ENCODE peak calls at places on chromosome 2, in five cellular contexts. I is GM12878, G is HepG2, K is H1, X is NT2/D1. W is an unnamed sample.

GRCh38 chr2:210502997-210503621 is 26.6 kb upstream of the LANCL1 start:
- DNase-seq in K (peak), I (no peak), G (peak), X (peak), W (peak)

GRCh38 chr2:104521247-104521646 is 332.7 kb upstream of the POU3F3 start:
- DNase-seq in G (peak), X (peak), I (no peak), K (peak), W (no peak)

GRCh38 chr2:64807417-64807816 is 153.7 kb upstream of the SERTAD2 start:
- DNase-seq in G (no peak), X (no peak), K (no peak), I (peak), W (no peak)

GRCh38 chr2:178225011-178225817 is 30.9 kb downstream of the OSBPL6 start:
- DNase-seq in G (no peak), X (no peak), I (no peak), K (no peak), W (no peak)

GRCh38 chr2:129237966-129238725 is 741.3 kb upstream of the RAB6C start:
- DNase-seq in I (no peak), X (no peak), K (no peak), G (no peak), W (no peak)

GRCh38 chr2:73078457-73079411 is 7.2 kb upstream of the SFXN5 start:
- DNase-seq in G (no peak), K (no peak), X (no peak), I (no peak), W (no peak)

GRCh38 chr2:148660999-148661398 is 16.4 kb downstream of the EPC2 start:
- DNase-seq in X (no peak), K (no peak), G (no peak), I (no peak), W (no peak)

GRCh38 chr2:47559079-47559684 is 156.2 kb downstream of the MSH2 start:
- DNase-seq in G (no peak), X (no peak), I (no peak), K (no peak), W (no peak)

GRCh38 chr2:197011777-197012641 is 85.5 kb upstream of the PGAP1 start:
- DNase-seq in X (no peak), G (peak), I (no peak), K (no peak), W (peak)

GRCh38 chr2:119289093-119289492 is 65.5 kb downstream of the STEAP3 start:
- DNase-seq in K (no peak), X (no peak), I (no peak), G (no peak), W (no peak)

GRCh38 chr2:219174146-219174545 is 2.6 kb downstream of the CNPPD1 start:
- DNase-seq in X (no peak), K (no peak), I (no peak), G (no peak), W (no peak)

GRCh38 chr2:157055660-157056199 is 201.8 kb upstream of the GALNT5 start:
- DNase-seq in X (no peak), G (peak), K (no peak), I (no peak), W (peak)

GRCh38 chr2:203451686-203452085 is 83.4 kb downstream of the RAPH1 start:
- DNase-seq in K (no peak), I (no peak), G (no peak), X (no peak), W (no peak)

GRCh38 chr2:189164732-189165131 is 14.8 kb downstream of the COL5A2 start:
- DNase-seq in I (no peak), K (no peak), G (no peak), X (no peak), W (no peak)

GRCh38 chr2:175176624-175177023 is 4.9 kb downstream of the ATP5MC3 start:
- DNase-seq in X (no peak), K (no peak), I (no peak), G (no peak), W (no peak)

GRCh38 chr2:241896746-241897201 is 27.2 kb downstream of the RTP5 start:
- DNase-seq in G (no peak), I (no peak), K (no peak), X (no peak), W (no peak)

GRCh38 chr2:109098251-109098920 is 30.6 kb upstream of the SH3RF3 start:
- DNase-seq in X (no peak), I (no peak), G (no peak), K (no peak), W (no peak)

GRCh38 chr2:185181901-185182300 is 556.7 kb upstream of the FSIP2 start:
- DNase-seq in G (no peak), X (no peak), K (no peak), I (no peak), W (no peak)
- TF ChIP-seq SUZ12 in G (no peak), X (no peak), K (no peak), I (no peak), W (no peak)

DNA sequence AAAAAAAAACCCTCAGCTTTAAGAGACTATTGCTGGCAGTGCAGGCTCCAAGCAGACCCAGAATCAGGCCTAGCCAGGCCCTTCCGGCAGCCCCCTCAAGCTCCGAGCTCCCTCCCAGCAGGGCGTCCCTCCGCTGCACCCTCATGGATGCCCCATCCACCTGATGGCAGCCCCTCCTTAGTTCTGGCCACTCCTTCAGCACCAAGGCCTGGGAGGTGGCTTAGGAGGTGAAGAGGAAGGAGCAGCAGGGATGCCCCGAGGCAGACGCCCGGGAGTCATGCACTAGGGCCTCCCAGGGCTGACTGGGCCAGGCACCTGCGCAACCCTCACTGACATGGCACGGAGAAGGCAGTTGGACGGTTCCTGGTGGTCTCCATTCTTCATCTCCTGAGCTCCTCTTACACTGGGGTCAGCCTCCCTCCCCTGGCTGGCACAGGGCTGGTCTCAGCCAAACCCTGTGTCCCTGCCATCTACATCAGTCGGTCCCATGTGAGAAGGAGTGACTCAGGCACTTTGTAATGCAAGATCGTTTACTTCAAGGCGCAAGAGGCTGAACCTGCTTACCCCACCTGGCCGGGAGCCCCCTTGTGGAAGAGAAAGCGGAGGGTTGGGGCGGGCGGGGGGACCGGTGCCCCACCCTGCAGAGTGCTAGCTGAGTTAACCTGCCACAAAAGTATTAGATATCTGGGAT is 53.5 kb upstream of the ID2 start:
- DNase-seq in X (no peak), I (no peak), K (no peak), G (no peak), W (no peak)
- TF ChIP-seq SUZ12 in X (no peak), I (no peak), K (no peak), G (no peak), W (no peak)

GRCh38 chr2:120669121-120669952 is 66.3 kb upstream of the GLI2 start:
- DNase-seq in X (peak), I (no peak), G (peak), K (peak), W (peak)
- TF ChIP-seq SUZ12 in X (no peak), I (no peak), G (no peak), K (no peak), W (no peak)

GRCh38 chr2:146038014-146038413 is 1518.1 kb upstream of the ZEB2 start:
- DNase-seq in G (no peak), I (no peak), X (no peak), K (no peak), W (no peak)

GRCh38 chr2:146041291-146041868 is 1521.5 kb upstream of the ZEB2 start:
- DNase-seq in K (no peak), G (no peak), I (no peak), X (no peak), W (peak)

GRCh38 chr2:146037334-146037870 is 1517.5 kb upstream of the ZEB2 start:
- DNase-seq in K (no peak), X (no peak), I (no peak), G (no peak), W (no peak)
- TF ChIP-seq SUZ12 in K (no peak), X (no peak), I (no peak), G (no peak), W (no peak)

GRCh38 chr2:98669675-98670074 is 61.3 kb downstream of the MGAT4A start:
- DNase-seq in I (no peak), G (no peak), X (no peak), K (no peak), W (no peak)
- TF ChIP-seq SUZ12 in I (no peak), G (no peak), X (no peak), K (no peak), W (no peak)

W was measured in HEK293T.